ENCODE peak calls at places on chromosomes 5 and 9, in six cellular contexts. One of them, this sample, is unnamed.

GRCh38 chr9:87080512-87081225 is 133.4 kb upstream of the GAS1 start:
- DNase-seq in epithelial cell of esophagus: peak
- DNase-seq in heart left ventricle: no peak
- DNase-seq in dorsolateral prefrontal cortex: no peak
- DNase-seq in neural crest cell: no peak
- DNase-seq in uterus: no peak
- DNase-seq in this sample: no peak

GRCh38 chr5:172377856-172378255 is 76.5 kb downstream of the SH3PXD2B start:
- DNase-seq in epithelial cell of esophagus: no peak
- DNase-seq in uterus: no peak
- DNase-seq in dorsolateral prefrontal cortex: no peak
- DNase-seq in neural crest cell: no peak
- DNase-seq in heart left ventricle: no peak
- DNase-seq in this sample: no peak

GRCh38 chr9:136119259-136120118 is 814 bp upstream of the TMEM250 start:
- DNase-seq in dorsolateral prefrontal cortex: no peak
- DNase-seq in neural crest cell: no peak
- DNase-seq in uterus: no peak
- DNase-seq in epithelial cell of esophagus: peak
- DNase-seq in heart left ventricle: peak
- DNase-seq in this sample: peak

GRCh38 chr9:114930063-114930812 is at the start of gene TNFSF8:
- DNase-seq in neural crest cell: peak
- DNase-seq in heart left ventricle: peak
- DNase-seq in dorsolateral prefrontal cortex: no peak
- DNase-seq in epithelial cell of esophagus: no peak
- DNase-seq in uterus: no peak
- DNase-seq in this sample: no peak

GRCh38 chr5:95392593-95393182 is 1.5 kb downstream of the FAM81B start:
- DNase-seq in epithelial cell of esophagus: peak
- DNase-seq in dorsolateral prefrontal cortex: no peak
- DNase-seq in neural crest cell: no peak
- DNase-seq in heart left ventricle: no peak
- DNase-seq in uterus: no peak
- DNase-seq in this sample: no peak

GRCh38 chr5:140220032-140220697 is 45.2 kb downstream of the CYSTM1 start:
- DNase-seq in heart left ventricle: no peak
- DNase-seq in uterus: no peak
- DNase-seq in dorsolateral prefrontal cortex: no peak
- DNase-seq in neural crest cell: no peak
- DNase-seq in epithelial cell of esophagus: peak
- DNase-seq in this sample: no peak

GRCh38 chr9:122016789-122017188 is 76.3 kb downstream of the TTLL11 start:
- DNase-seq in neural crest cell: no peak
- DNase-seq in dorsolateral prefrontal cortex: no peak
- DNase-seq in epithelial cell of esophagus: no peak
- DNase-seq in heart left ventricle: no peak
- DNase-seq in uterus: no peak
- DNase-seq in this sample: peak

GRCh38 chr5:59764361-59764760 is 129.2 kb downstream of the PDE4D start:
- DNase-seq in uterus: no peak
- DNase-seq in heart left ventricle: no peak
- DNase-seq in neural crest cell: no peak
- DNase-seq in epithelial cell of esophagus: no peak
- DNase-seq in dorsolateral prefrontal cortex: no peak
- DNase-seq in this sample: no peak

GRCh38 chr5:33379757-33380156 is 61.0 kb upstream of the TARS1 start:
- DNase-seq in epithelial cell of esophagus: peak
- DNase-seq in neural crest cell: no peak
- DNase-seq in dorsolateral prefrontal cortex: no peak
- DNase-seq in uterus: no peak
- DNase-seq in heart left ventricle: no peak
- DNase-seq in this sample: no peak

GRCh38 chr9:70004310-70004709 is 39.3 kb upstream of the MAMDC2 start:
- DNase-seq in dorsolateral prefrontal cortex: no peak
- DNase-seq in epithelial cell of esophagus: no peak
- DNase-seq in heart left ventricle: no peak
- DNase-seq in neural crest cell: no peak
- DNase-seq in uterus: no peak
- DNase-seq in this sample: no peak

GRCh38 chr9:37650873-37651768 is at the start of gene FRMPD1:
- DNase-seq in epithelial cell of esophagus: peak
- DNase-seq in neural crest cell: peak
- DNase-seq in heart left ventricle: peak
- DNase-seq in dorsolateral prefrontal cortex: no peak
- DNase-seq in uterus: no peak
- DNase-seq in this sample: no peak

GRCh38 chr9:111622626-111623025 is 8.5 kb upstream of the DNAJC25 start:
- DNase-seq in neural crest cell: no peak
- DNase-seq in uterus: no peak
- DNase-seq in epithelial cell of esophagus: peak
- DNase-seq in heart left ventricle: no peak
- DNase-seq in dorsolateral prefrontal cortex: no peak
- DNase-seq in this sample: no peak

GRCh38 chr5:108858959-108859358 is 111.3 kb downstream of the FER start:
- DNase-seq in heart left ventricle: no peak
- DNase-seq in uterus: no peak
- DNase-seq in epithelial cell of esophagus: peak
- DNase-seq in dorsolateral prefrontal cortex: no peak
- DNase-seq in neural crest cell: no peak
- DNase-seq in this sample: no peak

GRCh38 chr5:98771389-98772109 is 1.9 kb upstream of the RGMB start:
- DNase-seq in epithelial cell of esophagus: peak
- DNase-seq in neural crest cell: peak
- DNase-seq in dorsolateral prefrontal cortex: no peak
- DNase-seq in uterus: peak
- DNase-seq in heart left ventricle: no peak
- DNase-seq in this sample: peak

GRCh38 chr5:88826959-88827585 is 55.9 kb downstream of the MEF2C start:
- DNase-seq in epithelial cell of esophagus: peak
- DNase-seq in dorsolateral prefrontal cortex: no peak
- DNase-seq in neural crest cell: no peak
- DNase-seq in uterus: peak
- DNase-seq in heart left ventricle: peak
- DNase-seq in this sample: no peak

GRCh38 chr5:68656936-68657857 is 436.6 kb upstream of the SLC30A5 start:
- DNase-seq in heart left ventricle: no peak
- DNase-seq in neural crest cell: no peak
- DNase-seq in uterus: no peak
- DNase-seq in epithelial cell of esophagus: peak
- DNase-seq in dorsolateral prefrontal cortex: no peak
- DNase-seq in this sample: no peak

GRCh38 chr9:38083858-38084555 is 15.0 kb upstream of the SHB start:
- DNase-seq in uterus: no peak
- DNase-seq in epithelial cell of esophagus: no peak
- DNase-seq in dorsolateral prefrontal cortex: no peak
- DNase-seq in heart left ventricle: no peak
- DNase-seq in neural crest cell: no peak
- DNase-seq in this sample: no peak

GRCh38 chr5:180494510-180495181 is 467 bp downstream of the CNOT6 start:
- DNase-seq in neural crest cell: peak
- DNase-seq in dorsolateral prefrontal cortex: no peak
- DNase-seq in heart left ventricle: peak
- DNase-seq in uterus: no peak
- DNase-seq in epithelial cell of esophagus: peak
- DNase-seq in this sample: peak

GRCh38 chr9:124054671-124055212 is 43.2 kb downstream of the LHX2 start:
- DNase-seq in dorsolateral prefrontal cortex: no peak
- DNase-seq in epithelial cell of esophagus: peak
- DNase-seq in neural crest cell: no peak
- DNase-seq in uterus: no peak
- DNase-seq in heart left ventricle: no peak
- DNase-seq in this sample: no peak

GRCh38 chr5:151095341-151096000 is 14.6 kb upstream of the TNIP1 start:
- DNase-seq in neural crest cell: no peak
- DNase-seq in dorsolateral prefrontal cortex: no peak
- DNase-seq in heart left ventricle: peak
- DNase-seq in uterus: peak
- DNase-seq in epithelial cell of esophagus: no peak
- DNase-seq in this sample: no peak

GRCh38 chr5:93006915-93007314 is 574.1 kb downstream of the NR2F1-AS1 start:
- DNase-seq in neural crest cell: no peak
- DNase-seq in epithelial cell of esophagus: peak
- DNase-seq in uterus: no peak
- DNase-seq in heart left ventricle: no peak
- DNase-seq in dorsolateral prefrontal cortex: no peak
- DNase-seq in this sample: no peak

GRCh38 chr5:93620487-93621339 is 37.7 kb downstream of the NR2F1 start:
- DNase-seq in uterus: peak
- DNase-seq in dorsolateral prefrontal cortex: peak
- DNase-seq in heart left ventricle: peak
- DNase-seq in epithelial cell of esophagus: peak
- DNase-seq in neural crest cell: peak
- DNase-seq in this sample: no peak

DNA sequence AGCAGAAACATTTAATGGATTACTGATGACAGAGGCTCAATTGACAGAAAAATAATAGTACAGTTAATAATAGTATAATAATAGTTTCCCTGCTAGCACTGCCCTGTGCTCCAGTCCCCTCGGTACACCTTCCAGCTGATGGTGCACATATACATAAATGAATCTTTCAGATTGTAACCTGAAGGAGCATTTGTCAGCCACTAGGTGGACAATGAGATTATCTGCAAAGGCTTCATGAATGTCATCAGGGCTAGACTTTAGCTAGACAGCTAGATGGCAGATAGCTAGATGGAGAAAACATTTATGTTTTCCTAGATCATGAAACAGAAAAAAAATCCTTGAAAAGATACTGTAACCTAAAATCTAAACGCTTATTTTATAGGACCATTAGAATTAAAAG is 304.4 kb upstream of the SMC2 start:
- DNase-seq in epithelial cell of esophagus: peak
- DNase-seq in uterus: no peak
- DNase-seq in dorsolateral prefrontal cortex: no peak
- DNase-seq in heart left ventricle: no peak
- DNase-seq in neural crest cell: no peak
- DNase-seq in this sample: no peak
- TF ChIP-seq CTCF in epithelial cell of esophagus: peak
- TF ChIP-seq CTCF in uterus: no peak
- TF ChIP-seq CTCF in dorsolateral prefrontal cortex: no peak
- TF ChIP-seq CTCF in heart left ventricle: no peak
- TF ChIP-seq CTCF in neural crest cell: peak
- TF ChIP-seq CTCF in this sample: peak

GRCh38 chr9:81118416-81118815 is 570.9 kb downstream of the TLE1 start:
- DNase-seq in epithelial cell of esophagus: no peak
- DNase-seq in heart left ventricle: no peak
- DNase-seq in neural crest cell: no peak
- DNase-seq in uterus: no peak
- DNase-seq in dorsolateral prefrontal cortex: no peak
- DNase-seq in this sample: no peak

GRCh38 chr9:81112638-81113037 is 576.7 kb downstream of the TLE1 start:
- DNase-seq in uterus: no peak
- DNase-seq in dorsolateral prefrontal cortex: no peak
- DNase-seq in heart left ventricle: no peak
- DNase-seq in epithelial cell of esophagus: no peak
- DNase-seq in neural crest cell: no peak
- DNase-seq in this sample: no peak

GRCh38 chr9:81116340-81117207 is 572.8 kb downstream of the TLE1 start:
- DNase-seq in epithelial cell of esophagus: no peak
- DNase-seq in heart left ventricle: no peak
- DNase-seq in dorsolateral prefrontal cortex: no peak
- DNase-seq in uterus: peak
- DNase-seq in neural crest cell: no peak
- DNase-seq in this sample: no peak

GRCh38 chr9:81108821-81109220 is 580.5 kb downstream of the TLE1 start:
- DNase-seq in heart left ventricle: no peak
- DNase-seq in uterus: no peak
- DNase-seq in dorsolateral prefrontal cortex: no peak
- DNase-seq in epithelial cell of esophagus: peak
- DNase-seq in neural crest cell: no peak
- DNase-seq in this sample: no peak

DNA sequence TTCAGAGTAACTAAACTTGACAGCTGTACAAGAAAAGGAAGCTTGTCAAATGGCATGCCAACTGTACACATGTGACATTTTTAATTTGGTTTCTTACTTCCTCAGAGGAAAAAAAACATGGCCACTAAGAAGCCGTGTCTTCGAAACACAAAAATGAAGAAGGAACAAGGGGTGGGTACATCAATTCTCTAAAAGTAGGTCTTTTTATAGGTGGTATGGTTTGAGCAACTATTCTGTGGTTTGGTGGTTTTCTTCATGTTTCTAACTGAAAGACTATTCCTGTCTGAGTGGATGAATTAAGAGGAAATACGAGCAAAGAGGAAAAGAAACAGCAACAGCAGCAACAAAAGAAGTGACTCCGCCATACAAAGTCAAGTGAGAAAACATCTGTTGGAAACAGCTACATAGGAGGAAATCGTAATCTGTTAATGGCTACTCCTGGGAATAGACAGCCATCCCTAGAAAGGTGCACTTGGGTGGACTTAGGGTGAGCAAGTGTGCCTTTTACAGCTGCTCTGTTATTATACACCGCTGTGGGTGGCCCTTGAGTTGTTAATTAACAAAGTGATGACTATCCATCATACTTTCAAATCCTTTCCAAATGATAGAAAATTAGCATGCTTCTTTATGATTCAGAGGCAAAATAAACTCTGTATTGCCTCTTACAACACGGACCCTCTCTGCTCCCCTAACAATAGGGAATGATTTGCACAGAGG is 575.8 kb downstream of the TLE1 start:
- DNase-seq in heart left ventricle: no peak
- DNase-seq in uterus: no peak
- DNase-seq in dorsolateral prefrontal cortex: no peak
- DNase-seq in epithelial cell of esophagus: no peak
- DNase-seq in neural crest cell: no peak
- DNase-seq in this sample: no peak
- TF ChIP-seq CTCF in heart left ventricle: no peak
- TF ChIP-seq CTCF in uterus: no peak
- TF ChIP-seq CTCF in dorsolateral prefrontal cortex: no peak
- TF ChIP-seq CTCF in epithelial cell of esophagus: no peak
- TF ChIP-seq CTCF in neural crest cell: no peak
- TF ChIP-seq CTCF in this sample: no peak

DNA sequence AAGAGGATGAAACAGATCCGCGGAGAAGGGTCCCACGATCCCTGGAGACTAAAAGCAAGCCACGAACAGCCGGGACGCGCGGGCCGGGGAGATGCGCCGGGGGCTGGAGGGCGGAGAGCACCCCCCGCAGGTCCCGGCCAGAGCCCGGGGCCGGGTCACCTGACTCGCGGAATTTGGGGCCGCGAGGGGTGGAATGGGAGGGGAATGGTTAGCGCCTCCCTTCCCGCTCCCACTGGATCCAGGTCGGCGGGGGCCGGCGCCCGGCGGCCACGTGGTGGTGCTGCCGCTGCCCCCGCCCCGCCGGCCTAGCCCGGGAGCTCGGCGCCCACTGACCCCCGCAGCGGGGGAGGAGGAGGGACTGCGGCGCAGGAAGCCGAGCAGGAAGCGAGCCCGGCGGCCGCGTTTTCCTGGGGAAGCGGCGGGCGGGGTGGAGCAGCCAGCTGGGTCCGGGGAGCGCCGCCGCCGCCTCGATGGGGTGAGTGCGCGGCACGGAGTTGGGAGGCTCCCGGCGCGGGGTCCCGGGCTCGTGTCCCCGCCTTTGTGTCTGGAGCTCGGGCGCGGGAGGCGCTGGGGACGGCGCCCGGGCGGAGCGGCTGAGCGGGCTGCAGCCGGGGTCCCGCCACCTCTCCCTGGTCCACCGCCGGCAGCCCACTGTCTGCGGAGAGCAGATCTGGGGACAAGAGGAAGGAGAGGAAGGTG is at the start of gene RAI14:
- DNase-seq in heart left ventricle: peak
- DNase-seq in neural crest cell: peak
- DNase-seq in epithelial cell of esophagus: peak
- DNase-seq in dorsolateral prefrontal cortex: peak
- DNase-seq in uterus: peak
- DNase-seq in this sample: peak
- TF ChIP-seq CTCF in heart left ventricle: no peak
- TF ChIP-seq CTCF in neural crest cell: no peak
- TF ChIP-seq CTCF in epithelial cell of esophagus: no peak
- TF ChIP-seq CTCF in dorsolateral prefrontal cortex: peak
- TF ChIP-seq CTCF in uterus: peak
- TF ChIP-seq CTCF in this sample: peak

GRCh38 chr5:176812269-176813259 is 2.2 kb downstream of the UNC5A start:
- DNase-seq in epithelial cell of esophagus: no peak
- DNase-seq in dorsolateral prefrontal cortex: no peak
- DNase-seq in heart left ventricle: no peak
- DNase-seq in neural crest cell: peak
- DNase-seq in uterus: no peak
- DNase-seq in this sample: peak
- TF ChIP-seq CTCF in epithelial cell of esophagus: no peak
- TF ChIP-seq CTCF in dorsolateral prefrontal cortex: peak
- TF ChIP-seq CTCF in heart left ventricle: peak
- TF ChIP-seq CTCF in neural crest cell: peak
- TF ChIP-seq CTCF in uterus: no peak
- TF ChIP-seq CTCF in this sample: peak

This sample was measured in progenitor cell of endocrine pancreas.